ENCODE peak calls at places on chromosomes 1 and 21, in nine cellular contexts. F is stimulated activated CD4-positive, alpha-beta T cell treated with anti-CD3 and anti-CD28 coated beads, Interleukin-4, amount 100 ng/mL, for 4 hours; H is SHP77 treated with DMSO at 0.1 percent for 48 hours; C is cardiac muscle cell; U is activated T-cell treated with anti-CD3 and anti-CD28 coated beads for 1 hour; S is GM20000; Z is lung; X is CD8-positive, alpha-beta memory T cell; R is anterior cingulate cortex. W is an unnamed sample.

GRCh38 chr1:183506561-183506960 is 34.3 kb downstream of the SMG7 start:
- DNase-seq in U (no peak), H (no peak), X (no peak), R (no peak), Z (no peak), S (no peak), C (no peak), F (no peak), W (no peak)

GRCh38 chr21:18204931-18205330 is 39.7 kb upstream of the CHODL start:
- DNase-seq in S (no peak), F (no peak), Z (no peak), H (no peak), C (no peak), R (no peak), X (no peak), U (no peak), W (no peak)

GRCh38 chr1:7869136-7869905 is 16.5 kb upstream of the UTS2 start:
- DNase-seq in X (no peak), S (no peak), R (no peak), H (no peak), C (no peak), F (no peak), U (no peak), Z (no peak), W (no peak)

GRCh38 chr1:200150721-200151120 is 123.2 kb downstream of the NR5A2 start:
- DNase-seq in Z (peak), R (no peak), F (no peak), C (peak), H (no peak), S (peak), X (no peak), U (no peak), W (no peak)

GRCh38 chr1:14613915-14614314 is 15.4 kb downstream of the KAZN start:
- DNase-seq in H (no peak), S (no peak), R (no peak), C (no peak), F (no peak), U (no peak), Z (no peak), X (no peak), W (no peak)

GRCh38 chr1:221274373-221274772 is 395.1 kb downstream of the HLX start:
- DNase-seq in R (no peak), C (no peak), F (no peak), H (peak), S (no peak), U (no peak), X (no peak), Z (no peak), W (no peak)

GRCh38 chr1:24409535-24409934 is 4.0 kb downstream of the STPG1 start:
- DNase-seq in H (no peak), C (peak), X (no peak), S (no peak), F (no peak), Z (no peak), R (no peak), U (no peak), W (no peak)

GRCh38 chr1:207918016-207918415 is 7.1 kb upstream of the CD34 start:
- DNase-seq in C (no peak), U (no peak), X (no peak), R (no peak), S (no peak), H (no peak), F (no peak), Z (no peak), W (no peak)

GRCh38 chr1:230268371-230269170 is 157.6 kb downstream of the PGBD5 start:
- DNase-seq in Z (no peak), F (no peak), H (peak), R (no peak), X (no peak), U (no peak), S (peak), C (peak), W (no peak)

GRCh38 chr1:42454409-42454808 is 1.4 kb downstream of the ZMYND12 start:
- DNase-seq in U (no peak), R (no peak), H (no peak), C (no peak), S (no peak), Z (no peak), F (no peak), X (no peak), W (no peak)

GRCh38 chr1:151065089-151065645 is 5.0 kb downstream of the MLLT11 start:
- DNase-seq in R (no peak), F (no peak), X (no peak), C (no peak), Z (no peak), S (no peak), U (no peak), H (no peak), W (no peak)

GRCh38 chr1:54117815-54118563 is 34.8 kb downstream of the CDCP2 start:
- DNase-seq in Z (no peak), H (no peak), U (no peak), F (no peak), R (no peak), S (no peak), C (no peak), X (no peak), W (no peak)

GRCh38 chr1:201016211-201016651 is 7.3 kb downstream of the KIF21B start:
- DNase-seq in Z (no peak), H (no peak), R (peak), U (no peak), S (no peak), X (no peak), F (no peak), C (peak), W (peak)

GRCh38 chr21:28142692-28143091 is 850.0 kb downstream of the LTN1 start:
- DNase-seq in U (no peak), Z (no peak), S (no peak), F (no peak), C (peak), H (no peak), X (no peak), R (no peak), W (no peak)

GRCh38 chr1:53465023-53465957 is 6.1 kb downstream of the DMRTB1 start:
- DNase-seq in C (no peak), F (no peak), U (no peak), H (no peak), S (no peak), Z (no peak), R (no peak), X (no peak), W (no peak)

GRCh38 chr1:182120411-182121258 is 59.1 kb upstream of the ZNF648 start:
- DNase-seq in R (peak), C (peak), U (no peak), S (no peak), H (no peak), X (no peak), Z (peak), F (no peak), W (no peak)

GRCh38 chr1:151832318-151832984 is 849 bp upstream of the RORC start:
- DNase-seq in R (no peak), X (no peak), Z (peak), F (no peak), C (peak), H (peak), S (no peak), U (no peak), W (peak)

GRCh38 chr1:114610546-114611245 is 29.3 kb upstream of the BCAS2 start:
- DNase-seq in C (peak), X (no peak), U (no peak), Z (no peak), F (no peak), S (no peak), R (no peak), H (no peak), W (no peak)

GRCh38 chr1:31063636-31064035 is 1.9 kb downstream of the PUM1 start:
- DNase-seq in R (no peak), F (no peak), H (no peak), X (no peak), U (no peak), C (peak), S (no peak), Z (no peak), W (no peak)

GRCh38 chr1:50275564-50275963 is 147.7 kb downstream of the DMRTA2 start:
- DNase-seq in H (no peak), Z (no peak), F (no peak), S (no peak), X (no peak), U (no peak), C (no peak), R (no peak), W (peak)

GRCh38 chr1:117656202-117656641 is 50.4 kb downstream of the TENT5C start:
- DNase-seq in Z (no peak), F (peak), R (no peak), C (no peak), S (peak), X (peak), H (no peak), U (peak), W (no peak)

GRCh38 chr1:234745844-234746797 is 136.1 kb upstream of the IRF2BP2 start:
- DNase-seq in H (peak), C (peak), F (no peak), S (no peak), Z (no peak), R (no peak), X (no peak), U (no peak), W (peak)

GRCh38 chr1:15696956-15697521 is 12.9 kb downstream of the PLEKHM2 start:
- DNase-seq in R (peak), S (peak), X (no peak), H (no peak), C (no peak), Z (no peak), U (no peak), F (peak), W (no peak)

GRCh38 chr1:143691400-143691891 is 280.3 kb downstream of the FAM72C start:
- DNase-seq in R (no peak), C (peak), Z (no peak), H (no peak), F (no peak), X (no peak), S (no peak), U (no peak), W (no peak)